ENCODE peak calls at places on chromosome 10, in ten cellular contexts. A, T, N, O, Q, G, U, P, E and V are unnamed samples.

GRCh38 chr10:132835848-132836233 is 49.9 kb upstream of the NKX6-2 start:
- DNase-seq in A (no peak), T (no peak), N (no peak), O (no peak), Q (no peak), G (no peak), U (no peak), P (no peak), E (no peak), V (no peak)

GRCh38 chr10:30386801-30387588 is 37.9 kb upstream of the MTPAP start:
- DNase-seq in A (no peak), T (no peak), N (no peak), O (no peak), Q (no peak), G (no peak), U (no peak), P (no peak), E (no peak), V (no peak)

GRCh38 chr10:96511044-96511945 is 2.4 kb downstream of the TLL2 start:
- DNase-seq in A (peak), T (peak), N (no peak), O (peak), Q (peak), G (no peak), U (no peak), P (no peak), E (no peak), V (no peak)

GRCh38 chr10:34319197-34319846 is 495.8 kb downstream of the PARD3 start:
- DNase-seq in A (peak), T (peak), N (no peak), O (peak), Q (no peak), G (no peak), U (no peak), P (peak), E (no peak), V (no peak)

GRCh38 chr10:8768854-8769253 is 714.4 kb downstream of the GATA3 start:
- DNase-seq in A (no peak), T (peak), N (no peak), O (no peak), Q (no peak), G (no peak), U (no peak), P (no peak), E (no peak), V (no peak)

GRCh38 chr10:103814626-103815370 is 40.6 kb downstream of the SH3PXD2A start:
- DNase-seq in A (no peak), T (no peak), N (no peak), O (no peak), Q (no peak), G (no peak), U (no peak), P (no peak), E (no peak), V (no peak)

GRCh38 chr10:102451105-102451969 is at the start of gene C10orf95:
- DNase-seq in A (no peak), T (no peak), N (no peak), O (no peak), Q (no peak), G (no peak), U (no peak), P (no peak), E (no peak), V (no peak)

GRCh38 chr10:132350391-132350790 is 18.4 kb downstream of the LRRC27 start:
- DNase-seq in A (no peak), T (no peak), N (no peak), O (no peak), Q (no peak), G (no peak), U (no peak), P (no peak), E (no peak), V (no peak)

GRCh38 chr10:99619090-99619800 is 994 bp downstream of the SLC25A28 start:
- DNase-seq in A (no peak), T (no peak), N (no peak), O (peak), Q (peak), G (no peak), U (no peak), P (no peak), E (no peak), V (no peak)

GRCh38 chr10:117167346-117168134 is 29.5 kb upstream of the VAX1 start:
- DNase-seq in A (no peak), T (no peak), N (no peak), O (no peak), Q (no peak), G (no peak), U (no peak), P (no peak), E (no peak), V (no peak)

GRCh38 chr10:24446739-24447138 is 237.8 kb downstream of the KIAA1217 start:
- DNase-seq in A (no peak), T (no peak), N (no peak), O (peak), Q (no peak), G (no peak), U (no peak), P (no peak), E (no peak), V (no peak)

GRCh38 chr10:69663548-69663947 is 33.5 kb downstream of the FAM241B start:
- DNase-seq in A (no peak), T (no peak), N (no peak), O (no peak), Q (no peak), G (no peak), U (no peak), P (no peak), E (no peak), V (no peak)

GRCh38 chr10:28147706-28148105 is 148.8 kb upstream of the ODAD2 start:
- DNase-seq in A (no peak), T (no peak), N (no peak), O (no peak), Q (no peak), G (no peak), U (no peak), P (no peak), E (no peak), V (no peak)

GRCh38 chr10:131851332-131851731 is 49.5 kb upstream of the PPP2R2D start:
- DNase-seq in A (no peak), T (no peak), N (no peak), O (no peak), Q (no peak), G (peak), U (no peak), P (no peak), E (no peak), V (no peak)

GRCh38 chr10:95295031-95295755 is 4.4 kb upstream of the PDLIM1 start:
- DNase-seq in A (no peak), T (no peak), N (peak), O (peak), Q (peak), G (no peak), U (no peak), P (no peak), E (peak), V (no peak)

GRCh38 chr10:1545524-1545923 is 191.8 kb downstream of the ADARB2 start:
- DNase-seq in A (no peak), T (no peak), N (no peak), O (no peak), Q (no peak), G (peak), U (no peak), P (no peak), E (no peak), V (no peak)

GRCh38 chr10:98446121-98446655 is 547 bp downstream of the HPS1 start:
- DNase-seq in A (no peak), T (no peak), N (no peak), O (peak), Q (no peak), G (no peak), U (no peak), P (no peak), E (no peak), V (no peak)

GRCh38 chr10:5876181-5876768 is 13.4 kb downstream of the ANKRD16 start:
- DNase-seq in A (no peak), T (no peak), N (no peak), O (peak), Q (no peak), G (no peak), U (no peak), P (peak), E (no peak), V (no peak)

GRCh38 chr10:89236221-89236620 is 15.4 kb downstream of the LIPA start:
- DNase-seq in A (no peak), T (no peak), N (no peak), O (no peak), Q (no peak), G (no peak), U (no peak), P (peak), E (no peak), V (no peak)

GRCh38 chr10:89237849-89238248 is 13.7 kb downstream of the LIPA start:
- DNase-seq in A (no peak), T (no peak), N (no peak), O (no peak), Q (no peak), G (no peak), U (no peak), P (no peak), E (no peak), V (no peak)

GRCh38 chr10:89241491-89242339 is 9.9 kb downstream of the LIPA start:
- DNase-seq in A (no peak), T (no peak), N (no peak), O (no peak), Q (no peak), G (no peak), U (no peak), P (no peak), E (no peak), V (no peak)

GRCh38 chr10:89242340-89242680 is 9.3 kb downstream of the LIPA start:
- DNase-seq in A (no peak), T (no peak), N (no peak), O (no peak), Q (no peak), G (no peak), U (no peak), P (no peak), E (no peak), V (no peak)

GRCh38 chr10:89238956-89239713 is 12.4 kb downstream of the LIPA start:
- DNase-seq in A (no peak), T (no peak), N (no peak), O (no peak), Q (no peak), G (no peak), U (no peak), P (no peak), E (no peak), V (no peak)
- TF ChIP-seq CTCF in A (no peak), T (no peak), N (no peak), O (no peak), Q (no peak), G (no peak), U (no peak), P (no peak), E (no peak), V (no peak)

DNA sequence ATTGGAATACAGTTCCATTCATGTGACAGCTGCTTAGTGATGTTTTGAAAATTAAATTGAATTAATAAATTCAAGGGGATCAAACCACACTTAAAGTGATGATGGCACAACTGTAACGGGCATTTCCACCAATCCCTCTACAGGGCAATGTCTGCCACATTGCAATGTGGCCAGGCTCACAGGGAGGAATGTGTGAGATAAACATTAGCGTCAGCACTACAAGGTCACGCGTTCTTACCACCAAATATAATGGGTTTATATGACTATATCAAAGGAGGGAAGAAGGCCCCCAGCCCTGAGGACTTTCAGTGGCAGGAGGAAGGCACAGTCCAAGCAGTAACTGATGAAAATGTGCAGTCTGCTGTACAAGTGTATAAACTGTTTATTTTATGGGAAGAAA is 31.1 kb upstream of the CELF2 start:
- DNase-seq in A (no peak), T (no peak), N (no peak), O (no peak), Q (no peak), G (no peak), U (no peak), P (no peak), E (no peak), V (no peak)
- TF ChIP-seq CTCF in A (no peak), T (no peak), N (no peak), O (no peak), Q (no peak), G (no peak), U (no peak), P (no peak), E (no peak), V (no peak)

GRCh38 chr10:118800920-118801319 is 46.1 kb upstream of the CACUL1 start:
- DNase-seq in A (peak), T (peak), N (no peak), O (peak), Q (no peak), G (no peak), U (no peak), P (no peak), E (no peak), V (no peak)
- TF ChIP-seq CTCF in A (peak), T (peak), N (no peak), O (peak), Q (no peak), G (peak), U (peak), P (peak), E (peak), V (no peak)

GRCh38 chr10:129341131-129341530 is 125.9 kb upstream of the MGMT start:
- DNase-seq in A (no peak), T (no peak), N (no peak), O (no peak), Q (no peak), G (no peak), U (no peak), P (no peak), E (no peak), V (no peak)
- TF ChIP-seq CTCF in A (no peak), T (no peak), N (no peak), O (no peak), Q (no peak), G (no peak), U (no peak), P (no peak), E (no peak), V (no peak)

GRCh38 chr10:62632071-62632809 is 172.3 kb upstream of the ADO start:
- DNase-seq in A (peak), T (peak), N (no peak), O (no peak), Q (peak), G (no peak), U (no peak), P (no peak), E (peak), V (no peak)
- TF ChIP-seq CTCF in A (no peak), T (no peak), N (no peak), O (no peak), Q (no peak), G (no peak), U (no peak), P (no peak), E (no peak), V (no peak)

GRCh38 chr10:437698-438490 is 251.6 kb downstream of the DIP2C start:
- DNase-seq in A (no peak), T (no peak), N (no peak), O (no peak), Q (no peak), G (no peak), U (no peak), P (no peak), E (no peak), V (no peak)
- TF ChIP-seq CTCF in A (no peak), T (no peak), N (no peak), O (no peak), Q (no peak), G (no peak), U (no peak), P (no peak), E (no peak), V (no peak)

GRCh38 chr10:48505394-48506112 is 99.3 kb downstream of the ARHGAP22 start:
- DNase-seq in A (no peak), T (no peak), N (no peak), O (no peak), Q (no peak), G (no peak), U (no peak), P (no peak), E (no peak), V (no peak)
- TF ChIP-seq CTCF in A (no peak), T (no peak), N (no peak), O (peak), Q (no peak), G (no peak), U (peak), P (no peak), E (peak), V (no peak)

DNA sequence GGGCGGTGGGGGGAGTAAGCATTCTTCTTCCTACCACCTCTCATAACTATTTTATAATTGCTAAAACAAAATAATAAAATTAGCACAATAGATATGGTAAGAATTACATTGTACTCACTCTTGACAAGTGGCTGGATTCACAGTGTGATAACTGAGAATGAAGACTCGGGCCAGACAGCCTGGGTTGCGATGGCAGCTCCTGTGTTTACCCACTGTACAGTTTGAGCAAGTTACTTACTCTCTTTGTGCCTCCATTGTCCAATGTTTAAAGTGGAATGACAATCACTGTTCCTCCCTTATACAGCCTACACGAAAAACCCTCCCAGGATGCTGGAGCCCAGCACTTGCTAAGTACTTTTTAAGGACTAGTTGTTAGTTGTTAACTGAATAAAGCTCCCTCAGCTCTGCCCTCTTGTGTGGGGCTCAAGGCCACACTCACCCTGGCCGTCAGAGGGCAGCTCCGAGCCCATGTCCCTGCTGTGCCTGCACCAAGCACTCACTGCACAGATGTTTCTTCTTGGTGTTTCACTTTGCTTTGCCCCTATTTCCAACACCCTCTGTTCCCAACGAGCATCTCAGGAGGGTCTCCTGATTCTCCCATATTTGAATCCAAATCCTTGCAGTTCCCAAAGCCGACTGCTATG is 56.4 kb upstream of the NPS start:
- DNase-seq in A (no peak), T (peak), N (no peak), O (no peak), Q (no peak), G (no peak), U (no peak), P (no peak), E (no peak), V (no peak)
- TF ChIP-seq CTCF in A (no peak), T (peak), N (no peak), O (peak), Q (no peak), G (no peak), U (peak), P (peak), E (no peak), V (no peak)